ENCODE peak calls at places on chromosomes 12 and 14, in four cellular contexts. One of them, this sample, is unnamed. For H3K9me3, the result is how much of the 10 kb centered on the place peaks cover.

GRCh38 chr14:50425816-50426215 is 29.1 kb upstream of the CDKL1 start:
- DNase-seq in adrenal gland: no peak
- DNase-seq in esophagus squamous epithelium: no peak
- DNase-seq in heart left ventricle: no peak
- DNase-seq in this sample: no peak

GRCh38 chr12:19704966-19705365 is 265.7 kb downstream of the AEBP2 start:
- DNase-seq in adrenal gland: no peak
- DNase-seq in esophagus squamous epithelium: no peak
- DNase-seq in heart left ventricle: no peak
- DNase-seq in this sample: no peak

GRCh38 chr12:92505373-92506340 is 197.1 kb upstream of the PLEKHG7 start:
- DNase-seq in adrenal gland: peak
- DNase-seq in esophagus squamous epithelium: peak
- DNase-seq in heart left ventricle: peak
- DNase-seq in this sample: peak

GRCh38 chr12:103571286-103571685 is 15.8 kb upstream of the STAB2 start:
- DNase-seq in adrenal gland: no peak
- DNase-seq in esophagus squamous epithelium: no peak
- DNase-seq in heart left ventricle: peak
- DNase-seq in this sample: peak

GRCh38 chr14:49863483-49864262 is 11.1 kb upstream of the NEMF start:
- DNase-seq in adrenal gland: peak
- DNase-seq in esophagus squamous epithelium: no peak
- DNase-seq in heart left ventricle: no peak
- DNase-seq in this sample: peak

GRCh38 chr12:82407481-82407880 is 49.2 kb downstream of the METTL25 start:
- DNase-seq in adrenal gland: no peak
- DNase-seq in esophagus squamous epithelium: no peak
- DNase-seq in heart left ventricle: no peak
- DNase-seq in this sample: no peak

GRCh38 chr12:121537814-121538698 is 42.8 kb downstream of the KDM2B start:
- DNase-seq in adrenal gland: no peak
- DNase-seq in esophagus squamous epithelium: no peak
- DNase-seq in heart left ventricle: peak
- DNase-seq in this sample: peak

GRCh38 chr12:118034429-118035193 is 18.1 kb downstream of the RFC5 start:
- DNase-seq in adrenal gland: peak
- DNase-seq in esophagus squamous epithelium: no peak
- DNase-seq in heart left ventricle: no peak
- DNase-seq in this sample: peak

GRCh38 chr12:94140556-94140955 is 7.8 kb upstream of the PLXNC1 start:
- DNase-seq in adrenal gland: no peak
- DNase-seq in esophagus squamous epithelium: no peak
- DNase-seq in heart left ventricle: no peak
- DNase-seq in this sample: peak

GRCh38 chr14:105742531-105742848 is 216.1 kb downstream of the TMEM121 start:
- DNase-seq in adrenal gland: no peak
- DNase-seq in esophagus squamous epithelium: no peak
- DNase-seq in heart left ventricle: no peak
- DNase-seq in this sample: no peak

GRCh38 chr14:89440997-89441909 is 24.2 kb upstream of the FOXN3 start:
- DNase-seq in adrenal gland: no peak
- DNase-seq in esophagus squamous epithelium: no peak
- DNase-seq in heart left ventricle: no peak
- DNase-seq in this sample: no peak

GRCh38 chr12:39441963-39442894 is 691 bp downstream of the KIF21A start:
- DNase-seq in adrenal gland: peak
- DNase-seq in esophagus squamous epithelium: no peak
- DNase-seq in heart left ventricle: peak
- DNase-seq in this sample: peak

GRCh38 chr14:23321572-23322547 is 603 bp downstream of the PABPN1 start:
- DNase-seq in adrenal gland: peak
- DNase-seq in esophagus squamous epithelium: no peak
- DNase-seq in heart left ventricle: peak
- DNase-seq in this sample: no peak

GRCh38 chr12:96578526-96579125 is 89.2 kb downstream of the CFAP54 start:
- DNase-seq in adrenal gland: no peak
- DNase-seq in esophagus squamous epithelium: no peak
- DNase-seq in heart left ventricle: no peak
- DNase-seq in this sample: no peak

GRCh38 chr12:108305520-108305919 is 33.6 kb downstream of the CMKLR1 start:
- DNase-seq in adrenal gland: peak
- DNase-seq in esophagus squamous epithelium: no peak
- DNase-seq in heart left ventricle: peak
- DNase-seq in this sample: peak

GRCh38 chr14:102891556-102891955 is 30.9 kb upstream of the AMN start:
- DNase-seq in adrenal gland: no peak
- DNase-seq in esophagus squamous epithelium: no peak
- DNase-seq in heart left ventricle: no peak
- DNase-seq in this sample: no peak

GRCh38 chr12:53994268-53994690 is 5.7 kb upstream of the HOXC9 start:
- DNase-seq in adrenal gland: no peak
- DNase-seq in esophagus squamous epithelium: no peak
- DNase-seq in heart left ventricle: peak
- DNase-seq in this sample: no peak
- H3K4me3 ChIP-seq in adrenal gland: no peak
- H3K4me3 ChIP-seq in esophagus squamous epithelium: no peak
- H3K4me3 ChIP-seq in heart left ventricle: no peak
- H3K4me3 ChIP-seq in this sample: no peak

GRCh38 chr14:34024768-34025144 is 73.9 kb upstream of the EGLN3 start:
- DNase-seq in adrenal gland: no peak
- DNase-seq in esophagus squamous epithelium: no peak
- DNase-seq in heart left ventricle: no peak
- DNase-seq in this sample: no peak

GRCh38 chr14:34025325-34026017 is 74.6 kb upstream of the EGLN3 start:
- DNase-seq in adrenal gland: no peak
- DNase-seq in esophagus squamous epithelium: no peak
- DNase-seq in heart left ventricle: no peak
- DNase-seq in this sample: no peak

GRCh38 chr14:34021096-34021495 is 70.2 kb upstream of the EGLN3 start:
- DNase-seq in adrenal gland: no peak
- DNase-seq in esophagus squamous epithelium: no peak
- DNase-seq in heart left ventricle: no peak
- DNase-seq in this sample: no peak

GRCh38 chr14:34027130-34027989 is 76.5 kb upstream of the EGLN3 start:
- DNase-seq in adrenal gland: no peak
- DNase-seq in esophagus squamous epithelium: no peak
- DNase-seq in heart left ventricle: no peak
- DNase-seq in this sample: no peak

GRCh38 chr14:34023824-34024767 is 73.2 kb upstream of the EGLN3 start:
- DNase-seq in adrenal gland: no peak
- DNase-seq in esophagus squamous epithelium: no peak
- DNase-seq in heart left ventricle: no peak
- DNase-seq in this sample: no peak
- TF ChIP-seq POLR2A in adrenal gland: no peak
- TF ChIP-seq POLR2A in esophagus squamous epithelium: no peak
- TF ChIP-seq POLR2A in heart left ventricle: no peak
- TF ChIP-seq POLR2A in this sample: no peak

GRCh38 chr12:124168016-124168415 is 126.9 kb upstream of the RFLNA start:
- DNase-seq in adrenal gland: no peak
- DNase-seq in esophagus squamous epithelium: no peak
- DNase-seq in heart left ventricle: no peak
- DNase-seq in this sample: peak
- H3K9me3 ChIP-seq in adrenal gland: under half
- H3K9me3 ChIP-seq in esophagus squamous epithelium: under half
- H3K9me3 ChIP-seq in heart left ventricle: under half
- H3K9me3 ChIP-seq in this sample: under half

GRCh38 chr14:51735851-51736250 is 84.1 kb downstream of the FRMD6 start:
- DNase-seq in adrenal gland: no peak
- DNase-seq in esophagus squamous epithelium: no peak
- DNase-seq in heart left ventricle: no peak
- DNase-seq in this sample: no peak
- H3K4me3 ChIP-seq in adrenal gland: no peak
- H3K4me3 ChIP-seq in esophagus squamous epithelium: no peak
- H3K4me3 ChIP-seq in heart left ventricle: no peak
- H3K4me3 ChIP-seq in this sample: no peak

This sample was measured in thyroid gland.